ENCODE peak calls at places on chromosomes 11 and 22, in seven cellular contexts. One of them, this sample, is unnamed. For H3K27me3, the result is how much of the 10 kb centered on the place peaks cover.

GRCh38 chr22:26573026-26573662 is 16.8 kb downstream of the TPST2 start:
- DNase-seq in heart right ventricle: peak
- DNase-seq in psoas muscle: peak
- DNase-seq in endothelial cell of umbilical vein: peak
- DNase-seq in CD8-positive, alpha-beta T cell: peak
- DNase-seq in brain microvascular endothelial cell: no peak
- DNase-seq in heart left ventricle: peak
- DNase-seq in this sample: no peak

GRCh38 chr11:119315139-119316016 is 1.6 kb downstream of the MCAM start:
- DNase-seq in heart right ventricle: peak
- DNase-seq in psoas muscle: peak
- DNase-seq in endothelial cell of umbilical vein: peak
- DNase-seq in CD8-positive, alpha-beta T cell: peak
- DNase-seq in brain microvascular endothelial cell: no peak
- DNase-seq in heart left ventricle: peak
- DNase-seq in this sample: peak

GRCh38 chr22:29456211-29456671 is 17.9 kb downstream of the RFPL1 start:
- DNase-seq in heart right ventricle: no peak
- DNase-seq in psoas muscle: no peak
- DNase-seq in endothelial cell of umbilical vein: no peak
- DNase-seq in CD8-positive, alpha-beta T cell: no peak
- DNase-seq in brain microvascular endothelial cell: peak
- DNase-seq in heart left ventricle: no peak
- DNase-seq in this sample: no peak

GRCh38 chr11:88179141-88179540 is 3.9 kb upstream of the RAB38 start:
- DNase-seq in heart right ventricle: no peak
- DNase-seq in psoas muscle: no peak
- DNase-seq in endothelial cell of umbilical vein: no peak
- DNase-seq in CD8-positive, alpha-beta T cell: no peak
- DNase-seq in brain microvascular endothelial cell: peak
- DNase-seq in heart left ventricle: no peak
- DNase-seq in this sample: peak

GRCh38 chr11:46982797-46983452 is 46.4 kb downstream of the CSTPP1 start:
- DNase-seq in heart right ventricle: no peak
- DNase-seq in psoas muscle: no peak
- DNase-seq in endothelial cell of umbilical vein: no peak
- DNase-seq in CD8-positive, alpha-beta T cell: no peak
- DNase-seq in brain microvascular endothelial cell: no peak
- DNase-seq in heart left ventricle: no peak
- DNase-seq in this sample: no peak

GRCh38 chr11:100861221-100861620 is 174.1 kb downstream of the ARHGAP42 start:
- DNase-seq in heart right ventricle: no peak
- DNase-seq in psoas muscle: no peak
- DNase-seq in endothelial cell of umbilical vein: no peak
- DNase-seq in CD8-positive, alpha-beta T cell: no peak
- DNase-seq in brain microvascular endothelial cell: no peak
- DNase-seq in heart left ventricle: no peak
- DNase-seq in this sample: no peak

GRCh38 chr22:22576989-22577427 is 17.9 kb upstream of the PRAME start:
- DNase-seq in heart right ventricle: no peak
- DNase-seq in psoas muscle: no peak
- DNase-seq in endothelial cell of umbilical vein: no peak
- DNase-seq in CD8-positive, alpha-beta T cell: no peak
- DNase-seq in brain microvascular endothelial cell: no peak
- DNase-seq in heart left ventricle: no peak
- DNase-seq in this sample: no peak

GRCh38 chr22:46043339-46043738 is 66.4 kb upstream of the WNT7B start:
- DNase-seq in heart right ventricle: no peak
- DNase-seq in psoas muscle: no peak
- DNase-seq in endothelial cell of umbilical vein: no peak
- DNase-seq in CD8-positive, alpha-beta T cell: no peak
- DNase-seq in brain microvascular endothelial cell: no peak
- DNase-seq in heart left ventricle: peak
- DNase-seq in this sample: no peak

GRCh38 chr22:49725516-49725915 is 102.2 kb downstream of the BRD1 start:
- DNase-seq in heart right ventricle: no peak
- DNase-seq in psoas muscle: no peak
- DNase-seq in endothelial cell of umbilical vein: no peak
- DNase-seq in CD8-positive, alpha-beta T cell: no peak
- DNase-seq in brain microvascular endothelial cell: no peak
- DNase-seq in heart left ventricle: no peak
- DNase-seq in this sample: no peak

GRCh38 chr22:22110548-22111266 is 128.1 kb upstream of the TOP3B start:
- DNase-seq in heart right ventricle: peak
- DNase-seq in psoas muscle: no peak
- DNase-seq in endothelial cell of umbilical vein: peak
- DNase-seq in CD8-positive, alpha-beta T cell: no peak
- DNase-seq in brain microvascular endothelial cell: peak
- DNase-seq in heart left ventricle: no peak
- DNase-seq in this sample: no peak

GRCh38 chr11:75140269-75141138 is 10.4 kb upstream of the SLCO2B1 start:
- DNase-seq in heart right ventricle: peak
- DNase-seq in psoas muscle: peak
- DNase-seq in endothelial cell of umbilical vein: peak
- DNase-seq in CD8-positive, alpha-beta T cell: peak
- DNase-seq in brain microvascular endothelial cell: peak
- DNase-seq in heart left ventricle: peak
- DNase-seq in this sample: peak

GRCh38 chr11:124717786-124718634 is 21.7 kb upstream of the NRGN start:
- DNase-seq in heart right ventricle: peak
- DNase-seq in psoas muscle: peak
- DNase-seq in endothelial cell of umbilical vein: peak
- DNase-seq in CD8-positive, alpha-beta T cell: peak
- DNase-seq in brain microvascular endothelial cell: no peak
- DNase-seq in heart left ventricle: no peak
- DNase-seq in this sample: peak

GRCh38 chr22:42202669-42203068 is 67.8 kb downstream of the TCF20 start:
- DNase-seq in heart right ventricle: no peak
- DNase-seq in psoas muscle: no peak
- DNase-seq in endothelial cell of umbilical vein: no peak
- DNase-seq in CD8-positive, alpha-beta T cell: peak
- DNase-seq in brain microvascular endothelial cell: peak
- DNase-seq in heart left ventricle: no peak
- DNase-seq in this sample: no peak

GRCh38 chr22:47165338-47165931 is 403.0 kb downstream of the TBC1D22A start:
- DNase-seq in heart right ventricle: no peak
- DNase-seq in psoas muscle: no peak
- DNase-seq in endothelial cell of umbilical vein: no peak
- DNase-seq in CD8-positive, alpha-beta T cell: no peak
- DNase-seq in brain microvascular endothelial cell: no peak
- DNase-seq in heart left ventricle: peak
- DNase-seq in this sample: no peak

GRCh38 chr22:50523806-50524663 is 1.4 kb downstream of the SCO2 start:
- DNase-seq in heart right ventricle: no peak
- DNase-seq in psoas muscle: no peak
- DNase-seq in endothelial cell of umbilical vein: no peak
- DNase-seq in CD8-positive, alpha-beta T cell: no peak
- DNase-seq in brain microvascular endothelial cell: no peak
- DNase-seq in heart left ventricle: peak
- DNase-seq in this sample: no peak

GRCh38 chr11:1753426-1754305 is 3.3 kb upstream of the IFITM10 start:
- DNase-seq in heart right ventricle: no peak
- DNase-seq in psoas muscle: no peak
- DNase-seq in endothelial cell of umbilical vein: no peak
- DNase-seq in CD8-positive, alpha-beta T cell: no peak
- DNase-seq in brain microvascular endothelial cell: no peak
- DNase-seq in heart left ventricle: no peak
- DNase-seq in this sample: no peak

GRCh38 chr11:119691020-119691666 is 37.9 kb downstream of the NECTIN1 start:
- DNase-seq in heart right ventricle: no peak
- DNase-seq in psoas muscle: no peak
- DNase-seq in endothelial cell of umbilical vein: no peak
- DNase-seq in CD8-positive, alpha-beta T cell: no peak
- DNase-seq in brain microvascular endothelial cell: no peak
- DNase-seq in heart left ventricle: no peak
- DNase-seq in this sample: no peak

DNA sequence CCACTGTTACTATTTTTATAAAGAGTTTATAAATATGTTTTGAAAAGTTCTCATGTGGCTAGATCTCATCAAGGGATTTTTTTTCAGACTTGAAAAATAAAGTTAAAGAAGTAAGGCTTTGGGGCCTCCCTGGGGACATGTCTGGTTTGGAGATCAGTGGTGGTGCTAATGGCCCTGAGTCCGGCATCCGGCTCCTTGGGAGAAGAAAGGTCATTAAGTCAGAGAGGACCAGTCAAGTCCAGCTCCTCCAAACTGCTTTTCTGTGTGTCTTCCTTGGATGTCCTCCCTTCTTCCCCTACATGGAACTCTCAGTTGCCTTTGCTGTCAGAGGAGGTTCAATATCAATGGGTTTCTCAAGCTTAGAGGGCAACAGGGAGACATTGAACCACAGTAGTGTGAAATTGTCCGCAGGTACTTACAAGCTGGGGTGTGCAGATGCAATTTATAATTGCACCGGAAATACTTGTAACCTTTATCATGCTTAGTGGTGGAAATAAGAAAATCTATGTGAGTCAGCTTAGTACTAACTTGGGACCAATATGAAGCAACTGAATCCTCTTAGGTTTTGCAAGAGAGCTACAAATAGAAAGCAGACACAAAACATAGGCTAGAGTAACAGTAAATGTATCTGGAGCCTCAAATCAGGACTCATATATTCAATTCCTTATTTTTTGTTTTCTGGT is 144.3 kb downstream of the TEAD1 start:
- DNase-seq in heart right ventricle: peak
- DNase-seq in psoas muscle: no peak
- DNase-seq in endothelial cell of umbilical vein: no peak
- DNase-seq in CD8-positive, alpha-beta T cell: no peak
- DNase-seq in brain microvascular endothelial cell: no peak
- DNase-seq in heart left ventricle: peak
- DNase-seq in this sample: no peak
- H3K4me3 ChIP-seq in heart right ventricle: no peak
- H3K4me3 ChIP-seq in psoas muscle: no peak
- H3K4me3 ChIP-seq in endothelial cell of umbilical vein: no peak
- H3K4me3 ChIP-seq in CD8-positive, alpha-beta T cell: no peak
- H3K4me3 ChIP-seq in brain microvascular endothelial cell: no peak
- H3K4me3 ChIP-seq in heart left ventricle: no peak
- H3K4me3 ChIP-seq in this sample: no peak

GRCh38 chr11:103532133-103532788 is 423.0 kb downstream of the DYNC2H1 start:
- DNase-seq in heart right ventricle: no peak
- DNase-seq in psoas muscle: no peak
- DNase-seq in endothelial cell of umbilical vein: peak
- DNase-seq in CD8-positive, alpha-beta T cell: no peak
- DNase-seq in brain microvascular endothelial cell: peak
- DNase-seq in heart left ventricle: no peak
- DNase-seq in this sample: no peak

GRCh38 chr11:103536335-103536722 is 427.1 kb downstream of the DYNC2H1 start:
- DNase-seq in heart right ventricle: no peak
- DNase-seq in psoas muscle: no peak
- DNase-seq in endothelial cell of umbilical vein: no peak
- DNase-seq in CD8-positive, alpha-beta T cell: no peak
- DNase-seq in brain microvascular endothelial cell: no peak
- DNase-seq in heart left ventricle: no peak
- DNase-seq in this sample: no peak

GRCh38 chr11:103534959-103535358 is 425.7 kb downstream of the DYNC2H1 start:
- DNase-seq in heart right ventricle: no peak
- DNase-seq in psoas muscle: no peak
- DNase-seq in endothelial cell of umbilical vein: no peak
- DNase-seq in CD8-positive, alpha-beta T cell: no peak
- DNase-seq in brain microvascular endothelial cell: no peak
- DNase-seq in heart left ventricle: no peak
- DNase-seq in this sample: no peak

GRCh38 chr11:103537904-103538502 is 428.8 kb downstream of the DYNC2H1 start:
- DNase-seq in heart right ventricle: no peak
- DNase-seq in psoas muscle: no peak
- DNase-seq in endothelial cell of umbilical vein: peak
- DNase-seq in CD8-positive, alpha-beta T cell: no peak
- DNase-seq in brain microvascular endothelial cell: peak
- DNase-seq in heart left ventricle: no peak
- DNase-seq in this sample: no peak

DNA sequence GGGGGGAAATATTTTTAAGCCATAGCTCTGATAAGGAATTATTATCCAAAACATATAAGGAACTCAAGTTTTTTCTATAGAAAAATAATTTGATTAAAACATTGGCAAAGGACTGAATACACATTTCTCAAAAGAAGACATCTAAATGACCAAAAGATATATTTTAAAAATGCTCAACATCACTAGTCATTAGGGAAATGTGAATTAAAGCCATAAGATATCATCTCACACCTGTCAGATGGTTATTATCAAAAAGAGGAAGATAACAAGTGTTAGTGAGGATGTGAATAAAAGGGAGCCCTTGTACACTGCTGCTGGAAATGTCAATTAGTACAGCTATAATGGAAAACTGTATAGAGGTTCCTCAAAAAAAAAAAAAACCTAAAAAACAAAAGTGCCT is 425.0 kb downstream of the DYNC2H1 start:
- DNase-seq in heart right ventricle: no peak
- DNase-seq in psoas muscle: no peak
- DNase-seq in endothelial cell of umbilical vein: no peak
- DNase-seq in CD8-positive, alpha-beta T cell: no peak
- DNase-seq in brain microvascular endothelial cell: no peak
- DNase-seq in heart left ventricle: no peak
- DNase-seq in this sample: no peak
- H3K27me3 ChIP-seq in heart right ventricle: under half
- H3K27me3 ChIP-seq in psoas muscle: under half
- H3K27me3 ChIP-seq in endothelial cell of umbilical vein: under half
- H3K27me3 ChIP-seq in CD8-positive, alpha-beta T cell: under half
- H3K27me3 ChIP-seq in brain microvascular endothelial cell: under half
- H3K27me3 ChIP-seq in heart left ventricle: under half
- H3K27me3 ChIP-seq in this sample: under half

GRCh38 chr11:123597859-123598258 is 56.6 kb downstream of the SCN3B start:
- DNase-seq in heart right ventricle: no peak
- DNase-seq in psoas muscle: no peak
- DNase-seq in endothelial cell of umbilical vein: no peak
- DNase-seq in CD8-positive, alpha-beta T cell: no peak
- DNase-seq in brain microvascular endothelial cell: no peak
- DNase-seq in heart left ventricle: no peak
- DNase-seq in this sample: no peak
- TF ChIP-seq CTCF in heart right ventricle: peak
- TF ChIP-seq CTCF in psoas muscle: no peak
- TF ChIP-seq CTCF in endothelial cell of umbilical vein: no peak
- TF ChIP-seq CTCF in CD8-positive, alpha-beta T cell: no peak
- TF ChIP-seq CTCF in brain microvascular endothelial cell: peak
- TF ChIP-seq CTCF in heart left ventricle: peak
- TF ChIP-seq CTCF in this sample: no peak

GRCh38 chr22:40070701-40071100 is 75.9 kb downstream of the FAM83F start:
- DNase-seq in heart right ventricle: no peak
- DNase-seq in psoas muscle: no peak
- DNase-seq in endothelial cell of umbilical vein: no peak
- DNase-seq in CD8-positive, alpha-beta T cell: no peak
- DNase-seq in brain microvascular endothelial cell: no peak
- DNase-seq in heart left ventricle: no peak
- DNase-seq in this sample: no peak

GRCh38 chr22:40076702-40077645 is 82.2 kb downstream of the FAM83F start:
- DNase-seq in heart right ventricle: no peak
- DNase-seq in psoas muscle: no peak
- DNase-seq in endothelial cell of umbilical vein: no peak
- DNase-seq in CD8-positive, alpha-beta T cell: no peak
- DNase-seq in brain microvascular endothelial cell: no peak
- DNase-seq in heart left ventricle: no peak
- DNase-seq in this sample: no peak

GRCh38 chr22:40067639-40068038 is 72.9 kb downstream of the FAM83F start:
- DNase-seq in heart right ventricle: no peak
- DNase-seq in psoas muscle: no peak
- DNase-seq in endothelial cell of umbilical vein: no peak
- DNase-seq in CD8-positive, alpha-beta T cell: no peak
- DNase-seq in brain microvascular endothelial cell: no peak
- DNase-seq in heart left ventricle: no peak
- DNase-seq in this sample: no peak

GRCh38 chr22:40065981-40066380 is 71.2 kb downstream of the FAM83F start:
- DNase-seq in heart right ventricle: no peak
- DNase-seq in psoas muscle: no peak
- DNase-seq in endothelial cell of umbilical vein: no peak
- DNase-seq in CD8-positive, alpha-beta T cell: no peak
- DNase-seq in brain microvascular endothelial cell: no peak
- DNase-seq in heart left ventricle: no peak
- DNase-seq in this sample: no peak

GRCh38 chr22:40071720-40072119 is 77.0 kb downstream of the FAM83F start:
- DNase-seq in heart right ventricle: no peak
- DNase-seq in psoas muscle: no peak
- DNase-seq in endothelial cell of umbilical vein: no peak
- DNase-seq in CD8-positive, alpha-beta T cell: no peak
- DNase-seq in brain microvascular endothelial cell: no peak
- DNase-seq in heart left ventricle: no peak
- DNase-seq in this sample: no peak
- H3K4me3 ChIP-seq in heart right ventricle: no peak
- H3K4me3 ChIP-seq in psoas muscle: no peak
- H3K4me3 ChIP-seq in endothelial cell of umbilical vein: no peak
- H3K4me3 ChIP-seq in CD8-positive, alpha-beta T cell: no peak
- H3K4me3 ChIP-seq in brain microvascular endothelial cell: no peak
- H3K4me3 ChIP-seq in heart left ventricle: no peak
- H3K4me3 ChIP-seq in this sample: no peak

This sample was measured in GM06990.